ENCODE peak calls at places on chromosomes 16 and 17, in six cellular contexts. S, T, Y, W, M and H are unnamed samples. For H3K9me3, the result is how much of the 10 kb centered on the place peaks cover.

GRCh38 chr16:10037771-10038170 is 144.5 kb downstream of the GRIN2A start:
- DNase-seq in S (no peak), T (no peak), Y (peak), W (no peak), M (peak), H (no peak)

GRCh38 chr17:944266-944665 is 35.3 kb downstream of the NXN start:
- DNase-seq in S (no peak), T (no peak), Y (no peak), W (no peak), M (no peak), H (no peak)

GRCh38 chr17:4604111-4604644 is 19.8 kb downstream of the SMTNL2 start:
- DNase-seq in S (no peak), T (peak), Y (no peak), W (no peak), M (no peak), H (peak)

GRCh38 chr16:23330583-23331249 is 28.6 kb downstream of the SCNN1B start:
- DNase-seq in S (no peak), T (no peak), Y (no peak), W (peak), M (no peak), H (no peak)

GRCh38 chr16:57479422-57480126 is 6.7 kb downstream of the DOK4 start:
- DNase-seq in S (peak), T (peak), Y (no peak), W (no peak), M (peak), H (peak)

GRCh38 chr17:1485748-1486376 is 6.6 kb downstream of the MYO1C start:
- DNase-seq in S (peak), T (peak), Y (peak), W (no peak), M (peak), H (peak)

GRCh38 chr16:82506734-82507133 is 120.0 kb upstream of the CDH13 start:
- DNase-seq in S (no peak), T (peak), Y (no peak), W (no peak), M (no peak), H (peak)

GRCh38 chr16:19115148-19116021 is 1.6 kb downstream of the ITPRIPL2 start:
- DNase-seq in S (no peak), T (no peak), Y (no peak), W (peak), M (no peak), H (no peak)

GRCh38 chr17:78359216-78359935 is 501 bp downstream of the SOCS3 start:
- DNase-seq in S (no peak), T (peak), Y (no peak), W (no peak), M (peak), H (peak)

GRCh38 chr17:26782153-26782552 is 511.8 kb upstream of the WSB1 start:
- DNase-seq in S (no peak), T (no peak), Y (no peak), W (no peak), M (no peak), H (no peak)
- H3K9me3 ChIP-seq in S (half or more), T (under half), Y (under half), W (under half), M (under half), H (under half)

DNA sequence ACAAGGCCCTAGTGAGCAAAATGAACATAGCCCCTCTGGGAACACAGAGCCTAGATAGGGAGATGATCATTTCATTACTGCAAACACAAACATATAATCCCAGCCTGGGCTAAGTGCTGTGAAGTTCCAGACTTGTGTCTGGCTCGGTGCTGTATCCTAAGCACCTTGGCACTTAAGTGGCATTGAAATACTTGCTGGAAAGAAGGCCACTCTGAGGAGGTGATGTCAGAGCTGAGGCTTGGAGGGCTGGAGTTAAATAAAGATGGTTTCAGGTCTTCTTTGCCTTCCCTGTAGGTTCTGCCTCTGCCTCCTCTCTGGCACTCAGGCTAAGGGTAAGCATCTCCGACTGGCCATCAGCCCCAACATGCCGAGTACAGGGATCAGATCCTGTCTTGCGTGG is 2.4 kb upstream of the CACNA1G start:
- DNase-seq in S (no peak), T (no peak), Y (no peak), W (no peak), M (no peak), H (no peak)
- TF ChIP-seq EZH2 in S (no peak), T (no peak), Y (no peak), W (no peak), M (no peak), H (no peak)

GRCh38 chr16:63613701-63614100 is 1508.2 kb downstream of the CDH11 start:
- DNase-seq in S (peak), T (peak), Y (peak), W (no peak), M (no peak), H (no peak)
- H3K9me3 ChIP-seq in S (under half), T (under half), Y (under half), W (under half), M (under half), H (under half)

DNA sequence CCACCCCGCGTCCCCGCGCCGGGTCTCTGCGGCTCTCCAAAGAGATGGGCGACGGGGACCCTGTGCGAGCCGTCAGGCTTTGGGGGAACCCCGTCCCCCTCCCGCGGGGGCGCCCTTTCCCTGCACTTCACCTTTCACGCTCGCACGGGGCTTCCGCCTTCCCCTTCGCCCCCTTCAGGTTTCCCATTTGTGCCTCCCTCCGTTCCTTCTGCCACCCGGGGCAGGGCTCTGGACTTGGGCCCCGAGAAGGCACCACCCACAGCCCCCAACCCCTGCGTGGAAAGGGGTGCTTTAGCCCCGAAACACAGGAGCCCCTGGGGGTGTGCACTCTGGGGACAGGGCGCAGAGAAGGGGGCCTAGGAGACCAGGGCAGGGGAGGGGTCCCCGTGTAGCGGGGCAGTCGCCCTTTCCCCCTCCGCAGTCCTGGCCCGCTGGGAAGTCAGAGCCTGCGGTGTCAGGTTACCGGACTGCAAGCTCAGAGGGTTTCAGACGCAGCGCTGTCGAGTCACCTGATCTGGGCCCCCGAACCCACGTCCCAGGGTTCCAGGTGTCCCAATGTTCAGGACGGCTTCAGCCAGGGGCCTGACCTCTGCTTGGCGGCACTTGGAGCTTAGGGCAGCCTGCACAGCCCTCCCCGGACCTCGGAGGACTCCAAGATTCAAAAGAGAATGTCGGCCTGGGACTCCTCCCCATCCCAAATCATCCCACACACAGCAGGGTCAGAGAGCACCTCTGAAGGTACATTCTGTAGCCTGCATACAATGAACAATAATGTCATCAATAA is 6.7 kb upstream of the CCDC92B start:
- DNase-seq in S (no peak), T (no peak), Y (no peak), W (no peak), M (peak), H (peak)
- TF ChIP-seq EZH2 in S (no peak), T (peak), Y (no peak), W (no peak), M (no peak), H (peak)

GRCh38 chr17:15779119-15779518 is 47.0 kb downstream of the TBC1D26 start:
- DNase-seq in S (no peak), T (no peak), Y (no peak), W (no peak), M (no peak), H (no peak)

GRCh38 chr17:15777717-15778116 is 45.6 kb downstream of the TBC1D26 start:
- DNase-seq in S (no peak), T (no peak), Y (no peak), W (no peak), M (no peak), H (no peak)

GRCh38 chr17:15780188-15780587 is 48.1 kb downstream of the TBC1D26 start:
- DNase-seq in S (no peak), T (no peak), Y (no peak), W (no peak), M (no peak), H (no peak)

GRCh38 chr17:15776871-15777270 is 44.8 kb downstream of the TBC1D26 start:
- DNase-seq in S (no peak), T (no peak), Y (no peak), W (no peak), M (no peak), H (no peak)

DNA sequence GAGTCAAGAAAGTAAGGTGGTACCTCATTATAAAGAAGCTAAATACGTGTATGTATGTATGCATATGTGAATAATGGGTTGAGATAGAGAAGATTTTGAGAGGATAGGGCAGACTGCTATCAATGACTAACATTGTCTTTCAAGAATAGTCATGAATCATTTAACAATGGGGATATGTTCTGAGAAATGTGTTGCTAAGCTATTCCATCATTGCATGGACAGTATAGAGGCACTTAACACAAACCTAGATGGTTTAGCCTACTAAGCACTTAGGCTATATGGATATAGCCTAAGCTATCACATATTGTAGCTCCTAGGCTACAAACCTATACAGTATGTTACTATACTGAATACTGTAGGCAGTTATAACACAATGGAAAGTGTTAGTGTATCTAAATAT is 45.2 kb downstream of the TBC1D26 start:
- DNase-seq in S (no peak), T (no peak), Y (no peak), W (no peak), M (no peak), H (no peak)
- H3K9me3 ChIP-seq in S (under half), T (under half), Y (under half), W (under half), M (under half), H (under half)